ENCODE peak calls at places on chromosomes 5 and 9, in six cellular contexts. V is WERI-Rb-1, F is heart right ventricle, Y is A549, T is fibroblast of the aortic adventitia, P is brain microvascular endothelial cell. E is an unnamed sample.

GRCh38 chr9:6501526-6502210 is 88.7 kb downstream of the UHRF2 start:
- DNase-seq in F (no peak), V (no peak), T (no peak), P (no peak), Y (no peak), E (no peak)

GRCh38 chr5:93572101-93572772 is 8.8 kb downstream of the NR2F1-AS1 start:
- DNase-seq in Y (no peak), P (no peak), V (no peak), T (no peak), F (no peak), E (no peak)

GRCh38 chr5:3056901-3057300 is 305.4 kb upstream of the IRX2 start:
- DNase-seq in T (no peak), Y (no peak), P (no peak), V (no peak), F (no peak), E (no peak)

GRCh38 chr5:147180751-147181150 is 54.1 kb upstream of the STK32A start:
- DNase-seq in Y (no peak), V (no peak), P (no peak), T (peak; percentile 66), F (no peak), E (no peak)

GRCh38 chr9:75672478-75672877 is 218.0 kb upstream of the PCSK5 start:
- DNase-seq in V (no peak), Y (no peak), F (no peak), P (no peak), T (no peak), E (no peak)

GRCh38 chr9:104854613-104855012 is 73.3 kb downstream of the ABCA1 start:
- DNase-seq in V (no peak), P (no peak), T (no peak), F (no peak), Y (no peak), E (no peak)

GRCh38 chr5:43973318-43973717 is 370.3 kb downstream of the NNT start:
- DNase-seq in T (peak; percentile 42), P (no peak), Y (no peak), V (no peak), F (no peak), E (no peak)

GRCh38 chr5:115246361-115246991 is 16.2 kb downstream of the PGGT1B start:
- DNase-seq in P (no peak), T (peak; percentile 60), F (no peak), Y (peak; percentile 33), V (no peak), E (no peak)

GRCh38 chr5:39716532-39716971 is 291.8 kb upstream of the DAB2 start:
- DNase-seq in F (no peak), V (peak; percentile 78), T (peak; percentile 57), Y (peak; percentile 20), P (peak; percentile 69), E (no peak)

GRCh38 chr9:7976167-7976755 is 176.7 kb upstream of the DMAC1 start:
- DNase-seq in P (no peak), F (no peak), V (no peak), Y (no peak), T (no peak), E (peak; percentile 13)

GRCh38 chr5:163993126-163993525 is 487.7 kb downstream of the MAT2B start:
- DNase-seq in Y (no peak), V (no peak), F (no peak), P (no peak), T (no peak), E (no peak)

GRCh38 chr5:27008604-27009564 is 29.5 kb downstream of the CDH9 start:
- DNase-seq in V (no peak), F (no peak), T (no peak), P (no peak), Y (no peak), E (no peak)

GRCh38 chr9:97412628-97413382 is 909 bp downstream of the TDRD7 start:
- DNase-seq in Y (peak; percentile 56), T (peak; percentile 14), V (no peak), P (no peak), F (no peak), E (no peak)

GRCh38 chr9:16143947-16144890 is 591.4 kb downstream of the CCDC171 start:
- DNase-seq in F (no peak), Y (no peak), V (no peak), P (peak; percentile 49), T (no peak), E (no peak)

GRCh38 chr9:129646654-129647053 is 4.7 kb upstream of the ASB6 start:
- DNase-seq in V (no peak), F (no peak), T (no peak), Y (no peak), P (no peak), E (no peak)

GRCh38 chr5:139390639-139391569 is 1.2 kb upstream of the MZB1 start:
- DNase-seq in T (no peak), Y (no peak), P (no peak), F (no peak), V (no peak), E (no peak)

GRCh38 chr5:177311361-177311722 is 356 bp downstream of the MXD3 start:
- DNase-seq in V (no peak), P (no peak), Y (no peak), F (no peak), T (no peak), E (no peak)

GRCh38 chr9:137011130-137011529 is 14.8 kb upstream of the CLIC3 start:
- DNase-seq in T (no peak), P (no peak), V (no peak), Y (no peak), F (no peak), E (no peak)

GRCh38 chr9:127143920-127144465 is 21.6 kb upstream of the ANGPTL2 start:
- DNase-seq in Y (no peak), V (no peak), T (no peak), F (no peak), P (no peak), E (no peak)

GRCh38 chr5:177403194-177403825 is 2.8 kb upstream of the PFN3 start:
- DNase-seq in V (peak; percentile 33), T (no peak), Y (peak; percentile 54), P (no peak), F (no peak), E (no peak)

GRCh38 chr5:56934325-56934724 is 17.6 kb downstream of the MIER3 start:
- DNase-seq in Y (no peak), F (no peak), T (no peak), V (no peak), P (no peak), E (no peak)

GRCh38 chr5:65480306-65480865 is 1.3 kb downstream of the ADAMTS6 start:
- DNase-seq in P (peak; percentile 94), T (peak; percentile 93), F (peak; percentile 75), V (peak; percentile 40), Y (no peak), E (no peak)

GRCh38 chr5:33806736-33807442 is 84.9 kb downstream of the ADAMTS12 start:
- DNase-seq in P (peak; percentile 61), F (no peak), Y (no peak), V (no peak), T (peak; percentile 72), E (peak; percentile 69)

GRCh38 chr5:32501623-32502022 is 57.1 kb upstream of the ZFR start:
- DNase-seq in T (no peak), F (no peak), P (no peak), V (no peak), Y (no peak), E (no peak)

GRCh38 chr5:80761966-80762365 is 107.2 kb upstream of the DHFR start:
- DNase-seq in P (no peak), Y (no peak), T (peak; percentile 5), F (no peak), V (no peak), E (no peak)

GRCh38 chr5:170633235-170634041 is 129.6 kb downstream of the KCNIP1 start:
- DNase-seq in V (peak; percentile 24), Y (peak; percentile 77), T (peak; percentile 91), P (peak; percentile 71), F (peak; percentile 39), E (peak; percentile 32)

DNA sequence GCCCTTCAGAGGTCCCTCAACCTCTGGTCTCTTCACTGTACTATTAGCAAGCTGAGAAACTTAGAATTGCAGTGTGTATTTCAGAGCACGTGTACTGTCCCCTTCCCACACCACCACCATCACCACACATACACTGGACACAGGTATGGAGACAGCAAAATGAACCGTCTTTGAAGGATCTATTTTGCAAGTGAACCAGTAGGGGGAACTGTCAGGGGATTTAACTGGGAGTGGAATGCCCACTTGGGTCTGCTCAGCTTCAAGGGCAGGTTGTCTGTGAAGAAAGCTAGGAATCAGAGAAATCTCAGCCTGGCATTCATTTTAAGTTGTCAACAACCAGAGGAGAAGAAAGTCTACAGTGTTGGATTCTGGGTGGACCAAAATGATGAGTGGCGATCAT is 147.0 kb downstream of the DCP2 start:
- DNase-seq in F (no peak), P (no peak), Y (peak; percentile 19), T (no peak), V (peak; percentile 28), E (no peak)
- TF ChIP-seq CTCF in F (peak; percentile 39), P (peak; percentile 54), Y (peak; percentile 9), T (peak; percentile 14), V (peak; percentile 38), E (peak; percentile 57)

GRCh38 chr5:6766558-6767191 is 53.4 kb downstream of the TENT4A start:
- DNase-seq in P (peak; percentile 30), F (peak; percentile 89), T (peak; percentile 28), V (no peak), Y (peak; percentile 96), E (peak; percentile 49)

GRCh38 chr5:6768590-6769230 is 55.5 kb downstream of the TENT4A start:
- DNase-seq in F (no peak), V (peak; percentile 51), T (no peak), P (no peak), Y (no peak), E (no peak)

GRCh38 chr5:6763191-6763590 is 50.0 kb downstream of the TENT4A start:
- DNase-seq in V (no peak), Y (no peak), T (no peak), P (no peak), F (no peak), E (no peak)

GRCh38 chr5:6767481-6768063 is 54.3 kb downstream of the TENT4A start:
- DNase-seq in V (peak; percentile 40), T (no peak), Y (no peak), P (no peak), F (no peak), E (no peak)

GRCh38 chr5:6765612-6766525 is 52.6 kb downstream of the TENT4A start:
- DNase-seq in V (peak; percentile 95), T (peak; percentile 71), F (peak; percentile 71), P (peak; percentile 64), Y (peak; percentile 91), E (no peak)
- H3K4me3 ChIP-seq in V (no peak overlapping the region), T (no peak overlapping the region), F (peak overlapping the region; percentile 23), P (no peak overlapping the region), Y (peak overlapping the region; percentile 37), E (no peak overlapping the region)

GRCh38 chr9:113581865-113582697 is 118.6 kb downstream of the RGS3 start:
- DNase-seq in V (no peak), Y (no peak), T (peak; percentile 68), F (peak; percentile 68), P (peak; percentile 46), E (no peak)
- TF ChIP-seq CTCF in V (no peak), Y (no peak), T (peak; percentile 21), F (peak; percentile 60), P (peak; percentile 58), E (peak; percentile 49)

GRCh38 chr9:14722391-14723035 is at the start of gene CER1:
- DNase-seq in T (no peak), V (no peak), F (no peak), P (no peak), Y (no peak), E (no peak)

GRCh38 chr9:14723301-14723700 is 768 bp upstream of the CER1 start:
- DNase-seq in P (no peak), T (no peak), F (no peak), V (no peak), Y (no peak), E (no peak)

GRCh38 chr9:14715102-14715501 is 7.4 kb downstream of the CER1 start:
- DNase-seq in V (no peak), T (no peak), P (peak; percentile 5), Y (no peak), F (no peak), E (no peak)

GRCh38 chr9:14719231-14719923 is 3.2 kb downstream of the CER1 start:
- DNase-seq in T (no peak), V (no peak), Y (no peak), F (no peak), P (no peak), E (no peak)
- H3K4me3 ChIP-seq in T (no peak overlapping the region), V (no peak overlapping the region), Y (no peak overlapping the region), F (no peak overlapping the region), P (no peak overlapping the region), E (no peak overlapping the region)

E was measured in epithelial cell of proximal tubule.